ENCODE peak calls at places on chromosome 20, in eight cellular contexts. G, U, H, N, J, W, P and V are unnamed samples.

GRCh38 chr20:51651921-51652549 is 109.5 kb upstream of the NFATC2 start:
- DNase-seq in H (no peak), P (no peak), G (no peak), U (no peak), W (peak), N (no peak), J (no peak), V (no peak)

GRCh38 chr20:32891491-32891890 is 32.8 kb downstream of the EFCAB8 start:
- DNase-seq in W (no peak), J (no peak), N (no peak), P (no peak), H (no peak), U (no peak), G (no peak), V (no peak)

GRCh38 chr20:24911461-24911860 is 37.6 kb upstream of the CST7 start:
- DNase-seq in P (no peak), H (no peak), J (no peak), G (no peak), U (no peak), N (peak), W (no peak), V (no peak)

GRCh38 chr20:45365444-45365970 is 2.6 kb downstream of the SYS1 start:
- DNase-seq in U (no peak), N (no peak), P (no peak), J (no peak), G (no peak), W (no peak), H (no peak), V (no peak)

GRCh38 chr20:54549523-54550326 is 74.3 kb downstream of the DOK5 start:
- DNase-seq in W (peak), J (no peak), U (no peak), H (no peak), P (peak), N (peak), G (no peak), V (no peak)

GRCh38 chr20:63498950-63499332 is at the start of gene EEF1A2:
- DNase-seq in N (peak), P (no peak), J (peak), U (peak), H (peak), W (no peak), G (no peak), V (no peak)

GRCh38 chr20:38840053-38840893 is 34.8 kb downstream of the PPP1R16B start:
- DNase-seq in W (peak), N (no peak), P (no peak), G (peak), J (peak), U (peak), H (no peak), V (no peak)

GRCh38 chr20:2942439-2942838 is 69.2 kb downstream of the PTPRA start:
- DNase-seq in U (no peak), J (no peak), P (no peak), H (no peak), W (peak), N (no peak), G (peak), V (no peak)

GRCh38 chr20:431012-431904 is 23.2 kb downstream of the RBCK1 start:
- DNase-seq in U (peak), N (peak), H (peak), P (no peak), W (peak), G (no peak), J (peak), V (no peak)

GRCh38 chr20:7432612-7433011 is 507.6 kb downstream of the HAO1 start:
- DNase-seq in P (no peak), G (no peak), J (no peak), N (no peak), H (no peak), U (no peak), W (no peak), V (no peak)

GRCh38 chr20:3800256-3800877 is 4.3 kb downstream of the CDC25B start:
- DNase-seq in N (no peak), W (no peak), H (no peak), J (no peak), P (no peak), G (no peak), U (no peak), V (no peak)

GRCh38 chr20:4780245-4780644 is 58.5 kb downstream of the PRND start:
- DNase-seq in G (no peak), J (no peak), U (no peak), N (no peak), H (no peak), P (no peak), W (no peak), V (no peak)

GRCh38 chr20:25537890-25538289 is 47.4 kb downstream of the NINL start:
- DNase-seq in G (no peak), J (no peak), U (no peak), H (no peak), N (no peak), W (no peak), P (no peak), V (no peak)

GRCh38 chr20:10381477-10381876 is 52.5 kb downstream of the MKKS start:
- DNase-seq in H (no peak), N (peak), U (no peak), P (no peak), W (no peak), J (no peak), G (no peak), V (no peak)

GRCh38 chr20:56762829-56763228 is 133.7 kb downstream of the TFAP2C start:
- DNase-seq in W (no peak), U (no peak), G (peak), P (no peak), H (no peak), N (no peak), J (no peak), V (no peak)

GRCh38 chr20:54129350-54129749 is 44.4 kb downstream of the CYP24A1 start:
- DNase-seq in W (no peak), J (no peak), P (no peak), G (no peak), H (no peak), N (no peak), U (no peak), V (no peak)

GRCh38 chr20:50427740-50428462 is 82.3 kb upstream of the PTPN1 start:
- DNase-seq in U (no peak), H (no peak), G (peak), J (no peak), W (peak), N (no peak), P (no peak), V (no peak)

GRCh38 chr20:1130849-1131248 is 12.4 kb downstream of the PSMF1 start:
- DNase-seq in J (no peak), U (no peak), G (no peak), H (no peak), W (no peak), P (no peak), N (no peak), V (no peak)

GRCh38 chr20:6993526-6993925 is 226.0 kb downstream of the BMP2 start:
- DNase-seq in W (no peak), H (no peak), G (peak), N (peak), U (no peak), J (no peak), P (no peak), V (no peak)

GRCh38 chr20:33658929-33659328 is 3.2 kb upstream of the C20orf144 start:
- DNase-seq in P (no peak), N (no peak), W (no peak), J (no peak), G (no peak), U (no peak), H (no peak), V (no peak)

GRCh38 chr20:58496429-58496769 is 18.8 kb downstream of the APCDD1L start:
- DNase-seq in H (no peak), P (no peak), U (no peak), J (no peak), N (no peak), W (no peak), G (no peak), V (no peak)

GRCh38 chr20:18984238-18985200 is 170.9 kb downstream of the SCP2D1 start:
- DNase-seq in G (no peak), H (peak), U (peak), N (peak), W (no peak), J (no peak), P (no peak), V (no peak)

GRCh38 chr20:59776626-59777320 is 156.7 kb downstream of the SYCP2 start:
- DNase-seq in H (no peak), P (no peak), J (no peak), N (no peak), W (no peak), G (no peak), U (no peak), V (no peak)

GRCh38 chr20:5077761-5078387 is 41.9 kb downstream of the PCNA start:
- DNase-seq in P (no peak), N (no peak), G (no peak), J (peak), H (no peak), U (no peak), W (no peak), V (no peak)

GRCh38 chr20:829531-829930 is 4.0 kb upstream of the FAM110A start:
- DNase-seq in G (no peak), N (no peak), H (no peak), J (no peak), U (no peak), P (no peak), W (peak), V (peak)

GRCh38 chr20:16864069-16864468 is 115.9 kb downstream of the OTOR start:
- DNase-seq in H (no peak), U (peak), J (no peak), G (no peak), N (no peak), W (no peak), P (no peak), V (no peak)

GRCh38 chr20:62666736-62667529 is 24.6 kb downstream of the SLCO4A1 start:
- DNase-seq in P (no peak), U (peak), N (peak), H (no peak), W (peak), J (no peak), G (no peak), V (no peak)

GRCh38 chr20:3843490-3843889 is 3.1 kb upstream of the MAVS start:
- DNase-seq in P (no peak), J (no peak), H (no peak), U (no peak), G (peak), W (peak), N (no peak), V (no peak)

GRCh38 chr20:35319206-35320197 is 27.3 kb upstream of the FAM83C start:
- DNase-seq in P (no peak), G (peak), N (peak), J (no peak), W (no peak), U (no peak), H (no peak), V (no peak)

GRCh38 chr20:51800769-51801219 is 1.5 kb downstream of the SALL4 start:
- DNase-seq in G (no peak), P (peak), W (peak), U (no peak), H (no peak), J (no peak), N (peak), V (no peak)

GRCh38 chr20:54793270-54793992 is 318.0 kb downstream of the DOK5 start:
- DNase-seq in H (no peak), P (peak), N (no peak), U (no peak), G (no peak), W (no peak), J (no peak), V (no peak)

GRCh38 chr20:46709459-46710148 is at the start of gene SLC2A10:
- DNase-seq in U (no peak), H (no peak), J (no peak), N (no peak), W (peak), P (no peak), G (no peak), V (no peak)

GRCh38 chr20:50380697-50381040 is 129.5 kb upstream of the PTPN1 start:
- DNase-seq in J (no peak), P (no peak), H (peak), W (peak), G (no peak), U (no peak), N (no peak), V (no peak)

GRCh38 chr20:51121901-51122412 is 99.0 kb upstream of the KCNG1 start:
- DNase-seq in N (no peak), H (no peak), U (no peak), W (no peak), J (no peak), G (no peak), P (peak), V (no peak)

GRCh38 chr20:6756961-6757595 is 10.4 kb upstream of the BMP2 start:
- DNase-seq in P (no peak), N (peak), G (no peak), W (no peak), U (no peak), H (peak), J (no peak), V (no peak)

GRCh38 chr20:20073851-20074252 is 21.5 kb downstream of the CFAP61 start:
- DNase-seq in H (peak), P (no peak), J (no peak), U (no peak), G (no peak), W (no peak), N (peak), V (no peak)

GRCh38 chr20:5714261-5715041 is 35.8 kb upstream of the SHLD1 start:
- DNase-seq in U (no peak), J (peak), W (peak), H (no peak), N (peak), P (no peak), G (no peak), V (no peak)

GRCh38 chr20:10523438-10523837 is 88.3 kb downstream of the SLX4IP start:
- DNase-seq in P (no peak), G (no peak), H (peak), N (peak), J (no peak), U (peak), W (no peak), V (no peak)

GRCh38 chr20:34251619-34252018 is 10.4 kb downstream of the ASIP start:
- DNase-seq in H (no peak), G (no peak), U (no peak), N (no peak), P (no peak), J (no peak), W (no peak), V (no peak)